ENCODE peak calls at places on chromosome 19, in ten cellular contexts. A, T, E, L, V, P, J, D, N and F are unnamed samples.

GRCh38 chr19:34426096-34426661 is 2.0 kb upstream of the UBA2 start:
- DNase-seq in V (no peak), N (no peak), J (no peak), D (no peak), T (no peak), L (no peak), P (no peak), E (no peak), A (no peak), F (no peak)

GRCh38 chr19:54178581-54179261 is 5.8 kb upstream of the TMC4 start:
- DNase-seq in L (peak), N (no peak), V (no peak), P (no peak), A (no peak), D (no peak), E (no peak), T (peak), J (no peak), F (no peak)

GRCh38 chr19:6834433-6834832 is 52.9 kb upstream of the ADGRE1 start:
- DNase-seq in E (no peak), T (no peak), V (no peak), D (no peak), J (no peak), L (no peak), A (no peak), P (no peak), N (no peak), F (no peak)

GRCh38 chr19:5684694-5685430 is 4.0 kb downstream of the HSD11B1L start:
- DNase-seq in J (no peak), T (no peak), A (no peak), E (no peak), D (peak), V (no peak), N (no peak), L (no peak), P (no peak), F (no peak)

GRCh38 chr19:52237771-52238400 is 31.5 kb upstream of the ZNF766 start:
- DNase-seq in T (peak), J (peak), L (peak), N (peak), D (no peak), A (peak), P (peak), E (peak), V (peak), F (peak)

GRCh38 chr19:41548954-41549688 is 26.8 kb upstream of the CEACAM21 start:
- DNase-seq in E (no peak), P (no peak), L (peak), A (no peak), N (no peak), D (no peak), T (no peak), J (no peak), V (peak), F (no peak)

GRCh38 chr19:10408511-10409291 is 5.4 kb upstream of the CDC37 start:
- DNase-seq in P (no peak), A (no peak), L (no peak), V (peak), J (no peak), D (no peak), E (no peak), T (no peak), N (peak), F (no peak)

GRCh38 chr19:54612428-54612827 is 17.9 kb upstream of the LILRB1 start:
- DNase-seq in V (no peak), A (no peak), J (no peak), N (no peak), E (no peak), L (no peak), D (no peak), T (no peak), P (no peak), F (no peak)

GRCh38 chr19:23560051-23560450 is 127.0 kb downstream of the ZNF675 start:
- DNase-seq in N (no peak), D (no peak), E (no peak), P (no peak), V (no peak), A (no peak), J (no peak), T (no peak), L (no peak), F (no peak)

GRCh38 chr19:15159251-15159650 is 41.5 kb downstream of the NOTCH3 start:
- DNase-seq in P (no peak), V (no peak), T (peak), L (peak), D (no peak), J (no peak), N (no peak), A (no peak), E (no peak), F (peak)

GRCh38 chr19:47226426-47227346 is 4.3 kb downstream of the BBC3 start:
- DNase-seq in V (peak), E (peak), A (peak), N (peak), L (peak), T (peak), P (peak), D (peak), J (peak), F (peak)

GRCh38 chr19:47225746-47226425 is 5.1 kb downstream of the BBC3 start:
- DNase-seq in J (peak), A (no peak), N (peak), D (peak), V (peak), P (peak), E (peak), L (peak), T (peak), F (peak)

GRCh38 chr19:47228168-47228936 is 2.6 kb downstream of the BBC3 start:
- DNase-seq in V (peak), P (peak), L (peak), E (peak), T (no peak), J (peak), D (no peak), N (peak), A (no peak), F (peak)

GRCh38 chr19:47228937-47229673 is 1.9 kb downstream of the BBC3 start:
- DNase-seq in P (peak), J (no peak), A (no peak), D (no peak), T (no peak), E (peak), V (peak), N (no peak), L (no peak), F (peak)

GRCh38 chr19:47227347-47228167 is 3.4 kb downstream of the BBC3 start:
- DNase-seq in L (peak), D (peak), T (peak), A (peak), N (peak), V (peak), P (peak), J (peak), E (peak), F (peak)
- H3K4me3 ChIP-seq in L (peak), D (peak), T (peak), A (peak), N (peak), V (peak), P (peak), J (peak), E (peak), F (peak)

DNA sequence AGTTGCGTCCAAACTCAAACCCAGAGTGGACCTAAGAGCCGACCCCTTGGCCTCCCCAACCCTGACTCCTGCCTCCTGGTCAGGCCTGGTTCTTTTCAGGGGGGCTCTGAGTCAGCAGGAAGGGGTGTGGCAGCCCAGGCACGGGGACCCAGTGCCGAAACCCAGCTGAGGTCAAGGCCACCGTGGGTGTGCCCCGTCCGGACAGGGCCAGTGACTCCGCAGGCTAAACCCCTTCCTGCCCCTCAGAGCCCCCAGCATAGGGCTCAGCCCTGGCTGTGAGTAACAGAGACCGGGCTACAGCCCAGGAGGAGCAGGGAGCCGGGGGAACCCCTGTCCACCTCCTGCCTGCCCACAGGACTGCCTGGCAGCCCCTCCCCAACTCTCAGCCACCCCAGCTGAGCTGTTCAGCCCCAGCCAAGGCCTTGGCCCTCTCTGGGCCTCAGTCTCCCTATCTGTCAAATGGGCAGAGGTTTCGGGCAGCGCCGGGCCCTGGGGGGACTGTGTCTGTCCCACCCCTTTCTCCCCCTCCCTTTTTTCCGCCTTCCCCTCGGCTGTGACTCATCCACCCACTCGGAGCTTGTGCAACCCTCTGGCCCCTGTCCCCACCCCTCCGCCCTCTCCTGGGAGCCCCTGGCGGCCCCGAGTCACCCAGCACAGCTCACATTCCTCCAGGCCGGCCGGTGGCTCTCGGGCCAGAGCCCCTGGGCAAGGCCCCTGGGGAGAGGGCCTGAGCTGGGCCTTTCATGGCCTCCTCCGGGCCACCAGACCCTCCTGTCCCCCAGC is 8.6 kb downstream of the ZBTB7A start:
- DNase-seq in L (peak), V (peak), D (peak), N (peak), P (peak), A (no peak), J (peak), E (peak), T (peak), F (peak)
- TF ChIP-seq CTCF in L (no peak), V (no peak), D (no peak), N (no peak), P (peak), A (no peak), J (no peak), E (peak), T (peak), F (peak)

DNA sequence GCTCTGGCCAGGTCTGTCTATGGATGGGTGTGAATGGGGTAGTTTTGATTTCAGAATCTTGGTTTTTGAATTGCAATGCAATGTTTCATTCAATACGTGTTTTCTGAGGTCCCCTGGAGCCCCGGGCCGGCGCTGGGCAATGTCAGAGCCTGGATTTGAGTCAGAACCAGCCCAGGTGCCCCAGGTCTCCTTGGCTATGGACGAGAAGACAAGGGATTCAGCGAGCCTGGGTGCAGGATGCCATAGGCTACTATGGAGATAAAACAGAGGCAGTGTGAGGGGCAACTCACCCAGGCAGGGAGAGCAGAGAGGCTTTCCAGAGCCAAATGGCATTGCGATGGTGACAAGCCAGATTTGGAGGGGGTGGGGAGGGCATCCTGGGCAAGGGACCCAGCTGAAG is 1.2 kb upstream of the RPL13A start:
- DNase-seq in E (no peak), P (no peak), N (no peak), L (no peak), D (no peak), J (no peak), V (no peak), T (no peak), A (no peak), F (no peak)
- H3K4me3 ChIP-seq in E (no peak), P (no peak), N (no peak), L (no peak), D (no peak), J (no peak), V (no peak), T (no peak), A (no peak), F (no peak)

GRCh38 chr19:46076031-46076880 is 35.5 kb upstream of the IGFL4 start:
- DNase-seq in T (peak), A (no peak), D (no peak), P (no peak), V (no peak), J (no peak), E (no peak), L (peak), N (no peak), F (no peak)

GRCh38 chr19:46077815-46078167 is 37.0 kb upstream of the IGFL4 start:
- DNase-seq in N (no peak), A (no peak), J (no peak), E (no peak), P (no peak), D (no peak), V (no peak), T (no peak), L (no peak), F (no peak)

GRCh38 chr19:46069841-46070341 is 29.1 kb upstream of the IGFL4 start:
- DNase-seq in A (no peak), L (no peak), V (no peak), P (no peak), T (peak), D (no peak), J (no peak), E (peak), N (no peak), F (peak)

GRCh38 chr19:46076951-46077814 is 36.4 kb upstream of the IGFL4 start:
- DNase-seq in J (peak), L (peak), D (no peak), T (peak), N (peak), E (peak), V (peak), A (no peak), P (no peak), F (peak)

GRCh38 chr19:46073268-46073922 is 32.6 kb upstream of the IGFL4 start:
- DNase-seq in T (peak), A (no peak), V (no peak), E (no peak), D (no peak), P (no peak), J (no peak), N (no peak), L (no peak), F (peak)
- TF ChIP-seq CTCF in T (no peak), A (no peak), V (no peak), E (no peak), D (no peak), P (no peak), J (no peak), N (no peak), L (no peak), F (no peak)

GRCh38 chr19:48746738-48747575 is at the start of gene IZUMO1:
- DNase-seq in A (no peak), L (peak), N (peak), P (peak), D (no peak), J (peak), T (no peak), V (peak), E (peak), F (peak)

GRCh38 chr19:48745208-48745995 is 1.3 kb downstream of the IZUMO1 start:
- DNase-seq in T (peak), A (no peak), N (peak), P (peak), V (peak), L (peak), J (no peak), D (no peak), E (peak), F (peak)

GRCh38 chr19:48750351-48750750 is 2.1 kb downstream of the FUT1 start:
- DNase-seq in D (no peak), A (no peak), E (no peak), V (no peak), N (no peak), P (no peak), T (no peak), L (no peak), J (no peak), F (no peak)

GRCh38 chr19:48749571-48750198 is 2.8 kb downstream of the FUT1 start:
- DNase-seq in V (no peak), N (no peak), T (no peak), D (no peak), J (no peak), P (no peak), A (no peak), E (no peak), L (no peak), F (no peak)

GRCh38 chr19:48746120-48746519 is 589 bp downstream of the IZUMO1 start:
- DNase-seq in T (no peak), V (no peak), J (no peak), N (no peak), E (no peak), D (no peak), P (no peak), A (no peak), L (no peak), F (no peak)
- H3K4me3 ChIP-seq in T (no peak), V (no peak), J (no peak), N (no peak), E (no peak), D (no peak), P (no peak), A (no peak), L (peak), F (no peak)

GRCh38 chr19:37353968-37354367 is 16.9 kb upstream of the ZNF527 start:
- DNase-seq in D (no peak), E (no peak), N (no peak), A (no peak), V (no peak), J (no peak), P (no peak), L (no peak), T (no peak), F (no peak)
- TF ChIP-seq CTCF in D (no peak), E (no peak), N (no peak), A (no peak), V (no peak), J (no peak), P (no peak), L (no peak), T (no peak), F (no peak)